ENCODE peak calls at places on chromosomes 7 and 10, in five cellular contexts. Q is MM.1S, E is Panc1, Z is endodermal cell, D is colonic mucosa. X is an unnamed sample.
A peak's percentile ranks its signal among the peaks of the same experiment; 100 is the strongest.

GRCh38 chr10:227014-227413 is 91.8 kb downstream of the ZMYND11 start:
- DNase-seq in Q (no peak), E (no peak), Z (no peak), D (no peak), X (no peak)

GRCh38 chr7:39754326-39755120 is 131.2 kb downstream of the RALA start:
- DNase-seq in Q (no peak), E (no peak), Z (peak; percentile 72), D (no peak), X (no peak)

GRCh38 chr10:15163261-15163864 is 5.1 kb downstream of the NMT2 start:
- DNase-seq in Q (no peak), E (no peak), Z (no peak), D (no peak), X (no peak)

GRCh38 chr7:42262907-42263466 is 26.0 kb upstream of the GLI3 start:
- DNase-seq in Q (no peak), E (no peak), Z (peak; percentile 49), D (no peak), X (no peak)

GRCh38 chr10:70893227-70894006 is 5.1 kb upstream of the PCBD1 start:
- DNase-seq in Q (no peak), E (no peak), Z (peak; percentile 56), D (no peak), X (no peak)

GRCh38 chr7:151459726-151460473 is 20.0 kb upstream of the CRYGN start:
- DNase-seq in Q (no peak), E (peak; percentile 76), Z (peak; percentile 72), D (peak; percentile 83), X (peak; percentile 96)

GRCh38 chr10:14548970-14549369 is 218.2 kb upstream of the FRMD4A start:
- DNase-seq in Q (no peak), E (no peak), Z (no peak), D (no peak), X (peak; percentile 57)

GRCh38 chr7:3236268-3236667 is 64.8 kb upstream of the SDK1 start:
- DNase-seq in Q (no peak), E (no peak), Z (no peak), D (no peak), X (peak; percentile 34)

GRCh38 chr10:24958701-24959392 is 6.4 kb upstream of the PRTFDC1 start:
- DNase-seq in Q (no peak), E (no peak), Z (no peak), D (no peak), X (peak; percentile 92)

GRCh38 chr10:17206210-17206709 is 4.8 kb upstream of the TRDMT1 start:
- DNase-seq in Q (no peak), E (no peak), Z (no peak), D (no peak), X (no peak)

GRCh38 chr7:105916603-105917002 is 40.2 kb upstream of the ATXN7L1 start:
- DNase-seq in Q (no peak), E (no peak), Z (no peak), D (no peak), X (no peak)

GRCh38 chr7:43117025-43117424 is 4.6 kb downstream of the HECW1 start:
- DNase-seq in Q (no peak), E (no peak), Z (no peak), D (no peak), X (no peak)

GRCh38 chr10:72058989-72059842 is 29.1 kb downstream of the SPOCK2 start:
- DNase-seq in Q (no peak), E (no peak), Z (no peak), D (no peak), X (no peak)

GRCh38 chr10:52740913-52741675 is 31.5 kb downstream of the MBL2 start:
- DNase-seq in Q (peak; percentile 42), E (peak; percentile 51), Z (peak; percentile 95), D (peak; percentile 48), X (peak; percentile 90)

GRCh38 chr10:76939862-76940495 is 697.6 kb downstream of the KCNMA1 start:
- DNase-seq in Q (no peak), E (no peak), Z (no peak), D (no peak), X (no peak)

GRCh38 chr7:116354546-116355422 is 144.4 kb downstream of the TES start:
- DNase-seq in Q (no peak), E (peak; percentile 98), Z (peak; percentile 76), D (peak; percentile 32), X (no peak)

GRCh38 chr10:11898033-11898371 is 74.8 kb downstream of the PROSER2 start:
- DNase-seq in Q (no peak), E (no peak), Z (no peak), D (no peak), X (no peak)

GRCh38 chr7:124084024-124084423 is 51.2 kb upstream of the TMEM229A start:
- DNase-seq in Q (no peak), E (no peak), Z (no peak), D (no peak), X (no peak)

GRCh38 chr7:139328375-139328774 is 12.8 kb upstream of the FMC1 start:
- DNase-seq in Q (no peak), E (peak; percentile 64), Z (no peak), D (no peak), X (no peak)

GRCh38 chr10:7541137-7542087 is 125.4 kb downstream of the ITIH5 start:
- DNase-seq in Q (no peak), E (no peak), Z (peak; percentile 89), D (peak; percentile 26), X (no peak)

GRCh38 chr7:2978403-2978802 is 65.3 kb downstream of the CARD11 start:
- DNase-seq in Q (peak; percentile 95), E (no peak), Z (peak; percentile 71), D (peak; percentile 64), X (no peak)

DNA sequence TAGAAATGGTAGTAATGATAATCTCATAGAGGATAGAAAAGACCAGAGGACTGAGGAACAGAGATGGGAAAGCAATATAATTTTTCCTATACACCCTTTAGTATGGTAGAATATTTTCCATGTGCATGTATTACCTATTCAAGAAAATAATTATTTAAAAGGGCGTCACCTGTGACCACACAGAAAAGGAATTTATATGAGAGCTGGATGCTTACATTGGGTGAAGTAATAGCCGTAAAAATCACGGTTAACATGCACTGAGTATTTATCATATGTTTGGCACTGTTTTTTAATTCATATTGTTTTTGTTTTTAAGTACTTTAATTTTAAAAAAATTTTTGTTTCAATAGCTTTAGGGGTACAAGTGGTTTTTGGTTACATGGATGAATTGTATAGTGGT is 195.1 kb downstream of the IPMK start:
- DNase-seq in Q (no peak), E (no peak), Z (no peak), D (no peak), X (no peak)
- TF ChIP-seq CTCF in Q (no peak), E (no peak), Z (no peak), D (no peak), X (no peak)

GRCh38 chr7:118080947-118081346 is 103.0 kb upstream of the LSM8 start:
- DNase-seq in Q (peak; percentile 23), E (no peak), Z (peak; percentile 63), D (peak; percentile 25), X (no peak)

GRCh38 chr7:118079369-118079768 is 104.6 kb upstream of the LSM8 start:
- DNase-seq in Q (no peak), E (no peak), Z (no peak), D (no peak), X (no peak)

GRCh38 chr7:118078015-118078414 is 105.9 kb upstream of the LSM8 start:
- DNase-seq in Q (no peak), E (no peak), Z (no peak), D (no peak), X (no peak)

GRCh38 chr7:118072893-118073674 is 110.9 kb upstream of the LSM8 start:
- DNase-seq in Q (no peak), E (no peak), Z (no peak), D (no peak), X (no peak)

GRCh38 chr7:118076564-118076963 is 107.4 kb upstream of the LSM8 start:
- DNase-seq in Q (no peak), E (no peak), Z (no peak), D (no peak), X (no peak)
- H3K4me1 ChIP-seq in Q (no peaks in the 10 kb centered on the region), E (no peaks in the 10 kb centered on the region), Z (no peaks in the 10 kb centered on the region), D (no peaks in the 10 kb centered on the region), X (no peaks in the 10 kb centered on the region)

DNA sequence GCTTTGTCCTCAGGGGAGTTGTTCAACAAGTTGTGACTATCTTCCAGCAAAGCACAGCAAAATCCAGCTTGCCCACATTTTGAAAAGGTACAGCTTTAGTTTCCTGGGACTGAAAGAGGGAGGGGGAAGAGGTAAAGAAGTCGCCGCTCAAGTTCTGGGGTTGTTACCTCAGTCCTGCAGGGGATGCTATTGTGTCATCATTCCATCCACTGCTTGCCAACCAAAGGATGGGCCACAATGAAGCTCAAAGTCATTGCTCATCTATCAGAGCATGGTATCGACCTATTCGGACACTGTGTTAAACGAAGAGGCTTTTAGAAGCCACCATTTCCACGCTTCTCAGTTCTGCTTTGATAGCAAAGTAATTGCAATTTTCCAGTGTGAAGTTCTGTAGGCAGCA is 34.3 kb downstream of the NPY start:
- DNase-seq in Q (no peak), E (peak; percentile 18), Z (peak; percentile 77), D (no peak), X (no peak)
- TF ChIP-seq CTCF in Q (no peak), E (peak; percentile 73), Z (peak; percentile 85), D (no peak), X (no peak)

DNA sequence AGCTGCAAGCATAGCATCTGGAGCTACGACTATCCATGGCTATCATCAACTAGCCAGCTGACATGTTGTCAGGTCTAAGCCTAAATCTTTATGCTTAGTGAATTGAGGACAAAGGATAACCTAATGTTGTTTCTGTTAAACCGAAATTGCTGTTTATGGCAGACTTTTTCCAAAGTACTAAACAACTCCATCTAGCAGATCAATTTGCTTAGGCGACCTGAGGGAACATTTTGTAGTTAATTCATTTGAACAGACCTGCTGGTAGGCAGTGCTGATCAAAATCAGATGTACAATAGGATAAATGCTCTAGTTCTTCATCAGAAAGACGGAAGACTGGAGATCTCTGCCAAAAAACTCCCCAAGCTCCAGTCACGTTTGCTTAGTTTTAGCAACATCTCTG is 301.5 kb upstream of the NRP1 start:
- DNase-seq in Q (no peak), E (no peak), Z (no peak), D (no peak), X (no peak)
- H3K4me1 ChIP-seq in Q (no peaks in the 10 kb centered on the region), E (no peaks in the 10 kb centered on the region), Z (no peaks in the 10 kb centered on the region), D (no peaks in the 10 kb centered on the region), X (no peaks in the 10 kb centered on the region)

DNA sequence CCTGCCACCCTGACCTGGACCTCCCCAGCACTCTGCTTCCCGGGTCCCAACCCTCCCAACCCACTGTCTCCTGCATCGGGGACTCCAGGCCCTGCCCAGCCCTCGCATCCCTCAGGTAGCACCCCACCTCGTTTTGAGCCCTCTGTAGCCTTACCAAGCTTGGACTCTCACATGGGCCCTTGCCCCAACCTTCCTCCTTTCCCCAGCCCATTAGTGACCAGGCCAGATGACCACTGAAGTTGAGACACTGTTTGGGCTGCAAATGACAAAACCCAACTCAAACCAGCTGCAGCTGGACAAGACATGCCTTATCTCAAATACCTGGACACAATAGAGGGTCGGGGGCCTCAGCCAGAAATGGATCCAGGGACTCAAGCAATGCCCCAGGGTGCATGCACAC is 67.8 kb downstream of the ALOX5 start:
- DNase-seq in Q (no peak), E (no peak), Z (peak; percentile 33), D (no peak), X (no peak)
- TF ChIP-seq CTCF in Q (no peak), E (no peak), Z (no peak), D (no peak), X (no peak)

GRCh38 chr10:132577350-132578005 is 39.9 kb downstream of the INPP5A start:
- DNase-seq in Q (no peak), E (no peak), Z (peak; percentile 53), D (no peak), X (no peak)
- H3K4me1 ChIP-seq in Q (peaks cover 3% of the 10 kb centered on the region), E (peaks cover 61% of the 10 kb centered on the region), Z (no peaks in the 10 kb centered on the region), D (peaks cover 17% of the 10 kb centered on the region), X (peaks cover 89% of the 10 kb centered on the region)

X was measured in esophagus muscularis mucosa.